ENCODE peak calls at places on chromosome 14, in four cellular contexts. G is gastrocnemius medialis; S is CD4-positive, CD25-positive, alpha-beta regulatory T cell; O is stimulated activated CD4-positive, alpha-beta T cell treated with anti-CD3 and anti-CD28 coated beads, TNF-alpha, amount 100 ng/mL, for 48 hours. Z is an unnamed sample.

GRCh38 chr14:78836777-78837176 is 666.6 kb downstream of the NRXN3 start:
- DNase-seq in O (no peak), S (no peak), G (no peak), Z (no peak)

GRCh38 chr14:104870368-104871144 is 5.5 kb downstream of the CEP170B start:
- DNase-seq in O (no peak), S (no peak), G (no peak), Z (peak; percentile 18)

GRCh38 chr14:23147676-23148075 is 28.6 kb upstream of the CEBPE start:
- DNase-seq in G (peak; percentile 53), S (no peak), O (no peak), Z (no peak)

GRCh38 chr14:25069889-25070288 is 19.9 kb upstream of the STXBP6 start:
- DNase-seq in G (no peak), O (no peak), S (no peak), Z (no peak)

GRCh38 chr14:101937926-101938767 is 26.2 kb upstream of the DYNC1H1 start:
- DNase-seq in S (no peak), G (no peak), O (no peak), Z (no peak)

GRCh38 chr14:63857467-63858030 is 4.7 kb downstream of the SYNE2 start:
- DNase-seq in S (peak; percentile 40), G (no peak), O (no peak), Z (peak; percentile 57)

GRCh38 chr14:64549805-64550538 is at the start of gene PPP1R36:
- DNase-seq in O (no peak), S (peak; percentile 39), G (no peak), Z (peak; percentile 30)

GRCh38 chr14:73246387-73247150 is 9.3 kb downstream of the PAPLN start:
- DNase-seq in O (no peak), G (no peak), S (no peak), Z (no peak)

GRCh38 chr14:76776306-76777251 is 15.3 kb downstream of the VASH1 start:
- DNase-seq in G (no peak), S (no peak), O (no peak), Z (no peak)

GRCh38 chr14:73633115-73633514 is 11.7 kb upstream of the DNAL1 start:
- DNase-seq in G (no peak), O (no peak), S (no peak), Z (no peak)

GRCh38 chr14:104271394-104271793 is 133.0 kb downstream of the KIF26A start:
- DNase-seq in S (no peak), O (no peak), G (no peak), Z (no peak)

GRCh38 chr14:58465425-58465824 is 37.9 kb downstream of the KIAA0586 start:
- DNase-seq in G (no peak), S (no peak), O (no peak), Z (no peak)

GRCh38 chr14:80152166-80152565 is 59.1 kb downstream of the DIO2 start:
- DNase-seq in S (no peak), G (no peak), O (no peak), Z (no peak)

GRCh38 chr14:100304825-100305445 is 1.3 kb downstream of the SLC25A29 start:
- DNase-seq in G (no peak), O (no peak), S (no peak), Z (no peak)

GRCh38 chr14:67480011-67480410 is 8.5 kb downstream of the TMEM229B start:
- DNase-seq in S (no peak), O (no peak), G (no peak), Z (no peak)

GRCh38 chr14:58639842-58640484 is 2.2 kb downstream of the DACT1 start:
- DNase-seq in O (no peak), G (no peak), S (no peak), Z (no peak)

GRCh38 chr14:96194657-96195431 is 9.8 kb upstream of the BDKRB2 start:
- DNase-seq in G (no peak), S (no peak), O (no peak), Z (no peak)

GRCh38 chr14:96297000-96297399 is 41.0 kb downstream of the BDKRB1 start:
- DNase-seq in S (peak; percentile 44), O (no peak), G (no peak), Z (peak; percentile 30)

GRCh38 chr14:89373185-89373584 is 43.8 kb downstream of the FOXN3 start:
- DNase-seq in S (no peak), O (no peak), G (no peak), Z (no peak)

GRCh38 chr14:39431416-39432178 is 636 bp downstream of the FBXO33 start:
- DNase-seq in S (peak; percentile 53), G (peak; percentile 9), O (peak; percentile 9), Z (peak; percentile 43)

GRCh38 chr14:91228112-91229004 is 16.1 kb downstream of the GPR68 start:
- DNase-seq in S (peak; percentile 52), O (peak; percentile 75), G (no peak), Z (peak; percentile 74)

GRCh38 chr14:21428930-21429329 is 27.0 kb downstream of the CHD8 start:
- DNase-seq in O (no peak), S (no peak), G (no peak), Z (no peak)

GRCh38 chr14:94921870-94922585 is 152.1 kb upstream of the GSC start:
- DNase-seq in G (no peak), O (no peak), S (no peak), Z (no peak)

GRCh38 chr14:53444677-53445312 is 291.7 kb upstream of the DDHD1 start:
- DNase-seq in O (no peak), S (no peak), G (no peak), Z (no peak)

GRCh38 chr14:61280526-61281185 is 482 bp downstream of the TMEM30B start:
- DNase-seq in S (peak; percentile 75), G (peak; percentile 22), O (peak; percentile 52), Z (peak; percentile 80)

GRCh38 chr14:65228436-65228835 is 126.1 kb upstream of the MAX start:
- DNase-seq in S (no peak), O (no peak), G (no peak), Z (no peak)

GRCh38 chr14:100155049-100155621 is 4.3 kb downstream of the DEGS2 start:
- DNase-seq in S (no peak), G (no peak), O (peak; percentile 38), Z (no peak)

GRCh38 chr14:49931523-49931922 is 38.6 kb downstream of the ARF6 start:
- DNase-seq in O (no peak), G (no peak), S (no peak), Z (no peak)

GRCh38 chr14:59595071-59595470 is 18.5 kb upstream of the CCDC175 start:
- DNase-seq in S (no peak), O (no peak), G (no peak), Z (no peak)

GRCh38 chr14:102323102-102323501 is 3.6 kb downstream of the ZNF839 start:
- DNase-seq in S (peak; percentile 28), G (peak; percentile 48), O (no peak), Z (no peak)

GRCh38 chr14:99971929-99972747 is 93.1 kb upstream of the EVL start:
- DNase-seq in O (no peak), G (no peak), S (peak; percentile 14), Z (no peak)

GRCh38 chr14:26276757-26277156 is 321.1 kb downstream of the NOVA1 start:
- DNase-seq in S (no peak), O (no peak), G (no peak), Z (no peak)

GRCh38 chr14:100193417-100194357 is 34.2 kb upstream of the DEGS2 start:
- DNase-seq in O (no peak), G (no peak), S (no peak), Z (no peak)

GRCh38 chr14:95267306-95267705 is 52.4 kb downstream of the CLMN start:
- DNase-seq in O (no peak), S (no peak), G (no peak), Z (no peak)

GRCh38 chr14:92253381-92253894 is 69.5 kb upstream of the SLC24A4 start:
- DNase-seq in G (no peak), S (no peak), O (no peak), Z (no peak)

GRCh38 chr14:89129570-89129969 is 287.5 kb downstream of the FOXN3 start:
- DNase-seq in O (no peak), S (no peak), G (no peak), Z (no peak)

GRCh38 chr14:28765169-28765906 is 1.2 kb upstream of the FOXG1 start:
- DNase-seq in G (no peak), S (no peak), O (no peak), Z (no peak)

Z was measured in CD4-positive, alpha-beta memory T cell.